ENCODE peak calls at places on chromosomes 1 and 21, in four cellular contexts. One of them, this sample, is unnamed. For H3K9me3, the result is how much of the 10 kb centered on the place peaks cover.

GRCh38 chr1:235500971-235501540 is 3.2 kb downstream of the B3GALNT2 start:
- DNase-seq in kidney: no peak
- DNase-seq in right lobe of liver: no peak
- DNase-seq in heart right ventricle: no peak
- DNase-seq in this sample: no peak

GRCh38 chr1:2381741-2382620 is 9.4 kb downstream of the MORN1 start:
- DNase-seq in kidney: peak
- DNase-seq in right lobe of liver: peak
- DNase-seq in heart right ventricle: peak
- DNase-seq in this sample: peak

GRCh38 chr1:92989936-92990582 is 28.8 kb upstream of the DIPK1A start:
- DNase-seq in kidney: no peak
- DNase-seq in right lobe of liver: no peak
- DNase-seq in heart right ventricle: no peak
- DNase-seq in this sample: no peak

GRCh38 chr1:1431845-1432565 is 3.5 kb upstream of the VWA1 start:
- DNase-seq in kidney: peak
- DNase-seq in right lobe of liver: peak
- DNase-seq in heart right ventricle: peak
- DNase-seq in this sample: no peak

GRCh38 chr1:20180221-20181207 is 5.4 kb upstream of the UBXN10 start:
- DNase-seq in kidney: peak
- DNase-seq in right lobe of liver: no peak
- DNase-seq in heart right ventricle: no peak
- DNase-seq in this sample: no peak

GRCh38 chr1:155254714-155255242 is 505 bp downstream of the ENTREP3 start:
- DNase-seq in kidney: peak
- DNase-seq in right lobe of liver: peak
- DNase-seq in heart right ventricle: no peak
- DNase-seq in this sample: peak

GRCh38 chr1:150609726-150610125 is 19.7 kb downstream of the ENSA start:
- DNase-seq in kidney: no peak
- DNase-seq in right lobe of liver: no peak
- DNase-seq in heart right ventricle: no peak
- DNase-seq in this sample: no peak

GRCh38 chr1:19074361-19074901 is 118.0 kb upstream of the IFFO2 start:
- DNase-seq in kidney: no peak
- DNase-seq in right lobe of liver: no peak
- DNase-seq in heart right ventricle: no peak
- DNase-seq in this sample: no peak

GRCh38 chr1:30682396-30683275 is 40.7 kb downstream of the MATN1 start:
- DNase-seq in kidney: no peak
- DNase-seq in right lobe of liver: no peak
- DNase-seq in heart right ventricle: no peak
- DNase-seq in this sample: peak

GRCh38 chr1:190373705-190374336 is 103.8 kb downstream of the BRINP3 start:
- DNase-seq in kidney: no peak
- DNase-seq in right lobe of liver: no peak
- DNase-seq in heart right ventricle: no peak
- DNase-seq in this sample: no peak

GRCh38 chr1:116934586-116935207 is 25.0 kb downstream of the PTGFRN start:
- DNase-seq in kidney: no peak
- DNase-seq in right lobe of liver: no peak
- DNase-seq in heart right ventricle: no peak
- DNase-seq in this sample: no peak

GRCh38 chr1:241802849-241803248 is 45.2 kb upstream of the EXO1 start:
- DNase-seq in kidney: no peak
- DNase-seq in right lobe of liver: no peak
- DNase-seq in heart right ventricle: no peak
- DNase-seq in this sample: no peak

GRCh38 chr1:233328661-233329498 is 1.4 kb downstream of the MAP3K21 start:
- DNase-seq in kidney: peak
- DNase-seq in right lobe of liver: no peak
- DNase-seq in heart right ventricle: no peak
- DNase-seq in this sample: no peak

GRCh38 chr1:100760511-100760910 is 41.0 kb downstream of the VCAM1 start:
- DNase-seq in kidney: no peak
- DNase-seq in right lobe of liver: no peak
- DNase-seq in heart right ventricle: no peak
- DNase-seq in this sample: no peak

GRCh38 chr1:160194737-160195059 is 4.3 kb downstream of the CASQ1 start:
- DNase-seq in kidney: no peak
- DNase-seq in right lobe of liver: no peak
- DNase-seq in heart right ventricle: no peak
- DNase-seq in this sample: no peak

GRCh38 chr21:34617753-34618339 is 2.9 kb upstream of the RCAN1 start:
- DNase-seq in kidney: no peak
- DNase-seq in right lobe of liver: peak
- DNase-seq in heart right ventricle: no peak
- DNase-seq in this sample: no peak

GRCh38 chr1:27563407-27564263 is 40.3 kb downstream of the AHDC1 start:
- DNase-seq in kidney: peak
- DNase-seq in right lobe of liver: peak
- DNase-seq in heart right ventricle: peak
- DNase-seq in this sample: no peak

GRCh38 chr21:38241029-38241740 is 15.6 kb upstream of the KCNJ15 start:
- DNase-seq in kidney: no peak
- DNase-seq in right lobe of liver: no peak
- DNase-seq in heart right ventricle: no peak
- DNase-seq in this sample: no peak

GRCh38 chr1:179314928-179315327 is 21.3 kb downstream of the SOAT1 start:
- DNase-seq in kidney: no peak
- DNase-seq in right lobe of liver: no peak
- DNase-seq in heart right ventricle: no peak
- DNase-seq in this sample: no peak

GRCh38 chr1:181140891-181141290 is 52.4 kb downstream of the IER5 start:
- DNase-seq in kidney: no peak
- DNase-seq in right lobe of liver: no peak
- DNase-seq in heart right ventricle: no peak
- DNase-seq in this sample: no peak

GRCh38 chr21:39444406-39445145 is 1.0 kb downstream of the LCA5L start:
- DNase-seq in kidney: no peak
- DNase-seq in right lobe of liver: no peak
- DNase-seq in heart right ventricle: no peak
- DNase-seq in this sample: no peak

GRCh38 chr1:58149266-58149812 is 397.2 kb downstream of the OMA1 start:
- DNase-seq in kidney: no peak
- DNase-seq in right lobe of liver: peak
- DNase-seq in heart right ventricle: no peak
- DNase-seq in this sample: no peak

GRCh38 chr1:150642296-150642695 is 12.9 kb upstream of the ENSA start:
- DNase-seq in kidney: no peak
- DNase-seq in right lobe of liver: no peak
- DNase-seq in heart right ventricle: no peak
- DNase-seq in this sample: no peak

GRCh38 chr1:153612755-153613331 is at the start of gene S100A16:
- DNase-seq in kidney: peak
- DNase-seq in right lobe of liver: peak
- DNase-seq in heart right ventricle: peak
- DNase-seq in this sample: peak

GRCh38 chr1:43774359-43774758 is 67.0 kb downstream of the ST3GAL3 start:
- DNase-seq in kidney: no peak
- DNase-seq in right lobe of liver: no peak
- DNase-seq in heart right ventricle: no peak
- DNase-seq in this sample: no peak

GRCh38 chr1:94951509-94952208 is 24.7 kb upstream of the CNN3 start:
- DNase-seq in kidney: no peak
- DNase-seq in right lobe of liver: no peak
- DNase-seq in heart right ventricle: no peak
- DNase-seq in this sample: no peak

GRCh38 chr1:92820024-92820423 is 11.8 kb upstream of the RPL5 start:
- DNase-seq in kidney: no peak
- DNase-seq in right lobe of liver: no peak
- DNase-seq in heart right ventricle: no peak
- DNase-seq in this sample: no peak

GRCh38 chr1:37315236-37315870 is 159.0 kb upstream of the ZC3H12A start:
- DNase-seq in kidney: no peak
- DNase-seq in right lobe of liver: no peak
- DNase-seq in heart right ventricle: no peak
- DNase-seq in this sample: no peak

GRCh38 chr1:231695439-231696255 is 69.1 kb downstream of the DISC1 start:
- DNase-seq in kidney: no peak
- DNase-seq in right lobe of liver: no peak
- DNase-seq in heart right ventricle: no peak
- DNase-seq in this sample: no peak

GRCh38 chr1:9539829-9540550 is 725 bp downstream of the SLC25A33 start:
- DNase-seq in kidney: peak
- DNase-seq in right lobe of liver: peak
- DNase-seq in heart right ventricle: peak
- DNase-seq in this sample: no peak

GRCh38 chr1:154414606-154415005 is 9.5 kb downstream of the IL6R start:
- DNase-seq in kidney: no peak
- DNase-seq in right lobe of liver: peak
- DNase-seq in heart right ventricle: no peak
- DNase-seq in this sample: no peak

GRCh38 chr1:154878371-154879355 is 8.6 kb upstream of the KCNN3 start:
- DNase-seq in kidney: peak
- DNase-seq in right lobe of liver: peak
- DNase-seq in heart right ventricle: peak
- DNase-seq in this sample: no peak

GRCh38 chr1:25626018-25626417 is 9.4 kb downstream of the MAN1C1 start:
- DNase-seq in kidney: no peak
- DNase-seq in right lobe of liver: no peak
- DNase-seq in heart right ventricle: no peak
- DNase-seq in this sample: no peak

GRCh38 chr1:221923921-221924598 is 182.2 kb upstream of the DUSP10 start:
- DNase-seq in kidney: no peak
- DNase-seq in right lobe of liver: no peak
- DNase-seq in heart right ventricle: no peak
- DNase-seq in this sample: no peak

GRCh38 chr1:103125219-103125618 is 16.9 kb upstream of the COL11A1 start:
- DNase-seq in kidney: no peak
- DNase-seq in right lobe of liver: no peak
- DNase-seq in heart right ventricle: no peak
- DNase-seq in this sample: no peak

GRCh38 chr1:164184273-164184672 is 374.7 kb upstream of the PBX1 start:
- DNase-seq in kidney: no peak
- DNase-seq in right lobe of liver: no peak
- DNase-seq in heart right ventricle: no peak
- DNase-seq in this sample: no peak

GRCh38 chr1:201782353-201782752 is 46.6 kb upstream of the IPO9 start:
- DNase-seq in kidney: no peak
- DNase-seq in right lobe of liver: no peak
- DNase-seq in heart right ventricle: no peak
- DNase-seq in this sample: no peak
- H3K9me3 ChIP-seq in kidney: under half
- H3K9me3 ChIP-seq in right lobe of liver: under half
- H3K9me3 ChIP-seq in heart right ventricle: under half
- H3K9me3 ChIP-seq in this sample: under half

DNA sequence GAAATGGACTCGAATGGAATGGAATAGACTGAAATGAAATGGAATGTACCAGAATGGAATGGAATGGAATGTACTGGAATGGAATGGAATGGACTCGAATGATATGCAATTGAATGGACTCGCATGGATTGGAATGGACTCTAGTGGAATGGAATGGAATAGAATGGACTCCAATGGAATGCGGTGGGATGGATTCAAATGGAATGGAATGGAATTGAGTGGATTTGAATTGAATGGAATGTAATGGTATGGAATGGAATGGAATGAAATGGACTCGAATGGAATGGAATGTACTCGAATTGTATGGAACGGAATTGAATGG is 99.6 kb upstream of the FBXO28 start:
- DNase-seq in kidney: no peak
- DNase-seq in right lobe of liver: no peak
- DNase-seq in heart right ventricle: no peak
- DNase-seq in this sample: no peak
- TF ChIP-seq CTCF in kidney: no peak
- TF ChIP-seq CTCF in right lobe of liver: no peak
- TF ChIP-seq CTCF in heart right ventricle: no peak
- TF ChIP-seq CTCF in this sample: no peak

DNA sequence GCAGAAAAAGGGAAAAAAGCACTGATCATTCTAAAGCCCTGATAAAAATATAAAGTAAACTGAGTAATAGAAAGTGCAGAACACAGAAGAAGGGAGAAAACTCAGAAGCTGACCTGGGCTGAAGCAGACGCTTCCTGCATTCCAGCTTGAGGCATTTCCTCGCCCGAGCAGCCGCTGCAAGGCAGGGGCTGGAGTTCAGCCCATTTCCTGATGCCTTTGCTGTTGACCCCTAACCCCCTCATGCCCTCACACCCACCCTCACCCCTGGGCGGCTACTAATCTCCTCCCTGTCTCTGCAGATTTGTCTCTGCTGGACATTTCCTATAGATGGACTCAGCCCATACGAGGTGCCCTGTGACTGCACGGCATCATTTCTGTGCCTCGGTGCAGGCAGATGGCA is 227.8 kb downstream of the NPHP4 start:
- DNase-seq in kidney: peak
- DNase-seq in right lobe of liver: no peak
- DNase-seq in heart right ventricle: no peak
- DNase-seq in this sample: no peak
- H3K9me3 ChIP-seq in kidney: under half
- H3K9me3 ChIP-seq in right lobe of liver: under half
- H3K9me3 ChIP-seq in heart right ventricle: under half
- H3K9me3 ChIP-seq in this sample: under half

GRCh38 chr1:39711359-39712340 is 20.4 kb upstream of the HPCAL4 start:
- DNase-seq in kidney: no peak
- DNase-seq in right lobe of liver: no peak
- DNase-seq in heart right ventricle: no peak
- DNase-seq in this sample: no peak
- TF ChIP-seq CTCF in kidney: no peak
- TF ChIP-seq CTCF in right lobe of liver: no peak
- TF ChIP-seq CTCF in heart right ventricle: no peak
- TF ChIP-seq CTCF in this sample: no peak

GRCh38 chr1:247747616-247748015 is 325 bp downstream of the OR14A2 start:
- DNase-seq in kidney: no peak
- DNase-seq in right lobe of liver: no peak
- DNase-seq in heart right ventricle: no peak
- DNase-seq in this sample: no peak
- H3K9me3 ChIP-seq in kidney: under half
- H3K9me3 ChIP-seq in right lobe of liver: under half
- H3K9me3 ChIP-seq in heart right ventricle: under half
- H3K9me3 ChIP-seq in this sample: under half

This sample was measured in RWPE2.